ENCODE peak calls at places on chromosome 7, in nine cellular contexts. T is astrocyte, H is tibial artery, I is psoas muscle, R is body of pancreas, U is cardiac muscle cell, L is stomach, X is neural progenitor cell, Y is iPS DF 6.9. E is an unnamed sample.

GRCh38 chr7:37052673-37053072 is 328.4 kb upstream of the AOAH start:
- DNase-seq in Y (peak; percentile 60), X (peak; percentile 82), U (peak; percentile 68), R (peak; percentile 33), H (no peak), T (peak; percentile 5), I (no peak), L (no peak), E (no peak)

GRCh38 chr7:65444899-65445823 is 71.5 kb downstream of the ZNF92 start:
- DNase-seq in X (no peak), R (no peak), U (no peak), Y (no peak), H (no peak), L (no peak), I (no peak), T (no peak), E (no peak)

GRCh38 chr7:50730459-50731400 is 52.0 kb downstream of the GRB10 start:
- DNase-seq in R (no peak), Y (no peak), I (no peak), H (no peak), L (no peak), T (no peak), X (peak; percentile 24), U (no peak), E (peak; percentile 67)

GRCh38 chr7:103348959-103349358 is 1.5 kb downstream of the PSMC2 start:
- DNase-seq in R (no peak), U (no peak), Y (no peak), I (no peak), L (no peak), H (no peak), T (no peak), X (no peak), E (no peak)

GRCh38 chr7:128888039-128888755 is 22.3 kb downstream of the KCP start:
- DNase-seq in U (no peak), I (no peak), H (no peak), Y (no peak), T (no peak), X (no peak), L (no peak), R (no peak), E (no peak)

GRCh38 chr7:104956753-104957450 is 57.1 kb upstream of the KMT2E start:
- DNase-seq in Y (no peak), R (no peak), X (no peak), L (no peak), U (peak; percentile 61), T (peak; percentile 95), I (no peak), H (no peak), E (no peak)

GRCh38 chr7:100890640-100891521 is 1.4 kb upstream of the UFSP1 start:
- DNase-seq in H (no peak), R (no peak), X (peak; percentile 45), T (no peak), Y (no peak), I (peak; percentile 30), L (no peak), U (peak; percentile 30), E (no peak)

GRCh38 chr7:66837007-66837406 is 84.0 kb upstream of the TMEM248 start:
- DNase-seq in U (peak; percentile 22), T (no peak), X (peak; percentile 76), Y (peak; percentile 68), R (no peak), I (no peak), H (no peak), L (peak; percentile 46), E (no peak)

GRCh38 chr7:66352071-66352470 is 146.9 kb downstream of the TPST1 start:
- DNase-seq in U (peak; percentile 26), T (no peak), H (no peak), L (no peak), R (no peak), I (no peak), Y (peak; percentile 1), X (peak; percentile 56), E (no peak)

GRCh38 chr7:15750741-15751140 is 64.3 kb upstream of the MEOX2 start:
- DNase-seq in H (no peak), I (no peak), R (no peak), U (no peak), T (no peak), Y (no peak), X (no peak), L (no peak), E (no peak)

GRCh38 chr7:5582532-5582935 is 158.9 kb upstream of the TNRC18 start:
- DNase-seq in U (no peak), I (no peak), Y (no peak), L (no peak), X (no peak), H (no peak), T (no peak), R (no peak), E (no peak)

GRCh38 chr7:29143698-29144203 is 2.6 kb downstream of the CPVL start:
- DNase-seq in L (no peak), R (no peak), X (no peak), U (no peak), Y (no peak), T (no peak), I (no peak), H (no peak), E (no peak)

GRCh38 chr7:29146888-29147609 is 712 bp upstream of the CPVL start:
- DNase-seq in L (peak; percentile 45), T (peak; percentile 6), H (no peak), U (no peak), R (peak; percentile 69), I (peak; percentile 67), Y (no peak), X (peak; percentile 45), E (peak; percentile 55)

GRCh38 chr7:29147821-29148220 is 1.5 kb upstream of the CPVL start:
- DNase-seq in L (no peak), Y (no peak), T (no peak), I (no peak), U (no peak), R (no peak), X (no peak), H (no peak), E (no peak)

GRCh38 chr7:29146082-29146706 is at the start of gene CPVL:
- DNase-seq in R (peak; percentile 56), I (peak; percentile 55), H (peak; percentile 78), Y (peak; percentile 57), U (no peak), T (no peak), X (peak; percentile 64), L (peak; percentile 28), E (peak; percentile 80)

GRCh38 chr7:29145553-29146081 is 720 bp downstream of the CPVL start:
- DNase-seq in T (no peak), U (no peak), I (no peak), Y (no peak), H (no peak), X (peak; percentile 36), L (no peak), R (no peak), E (no peak)
- H3K27me3 ChIP-seq in T (peaks cover 10% of the 10 kb centered on the region), U (peaks cover 14% of the 10 kb centered on the region), I (no peaks in the 10 kb centered on the region), Y (no peaks in the 10 kb centered on the region), H (peaks cover 19% of the 10 kb centered on the region), X (peaks cover 33% of the 10 kb centered on the region), L (peaks cover 12% of the 10 kb centered on the region), R (no peaks in the 10 kb centered on the region), E (peaks cover 1% of the 10 kb centered on the region)

GRCh38 chr7:35437619-35438275 is 183.8 kb upstream of the TBX20 start:
- DNase-seq in U (no peak), T (no peak), Y (no peak), H (no peak), X (no peak), L (no peak), I (no peak), R (no peak), E (no peak)
- H3K27ac ChIP-seq in U (no peak overlapping the region), T (no peak overlapping the region), Y (no peak overlapping the region), H (no peak overlapping the region), X (no peak overlapping the region), L (no peak overlapping the region), I (no peak overlapping the region), R (no peak overlapping the region), E (no peak overlapping the region)

GRCh38 chr7:2667843-2668242 is 20.2 kb upstream of the AMZ1 start:
- DNase-seq in U (no peak), L (no peak), H (no peak), T (no peak), I (no peak), X (no peak), R (no peak), Y (no peak), E (no peak)

GRCh38 chr7:2665359-2665791 is 22.6 kb upstream of the AMZ1 start:
- DNase-seq in Y (no peak), L (no peak), H (no peak), I (no peak), U (no peak), X (no peak), T (no peak), R (no peak), E (no peak)

GRCh38 chr7:2666130-2666529 is 21.9 kb upstream of the AMZ1 start:
- DNase-seq in R (no peak), X (no peak), H (no peak), T (no peak), U (no peak), L (no peak), Y (no peak), I (no peak), E (no peak)

GRCh38 chr7:2668401-2668800 is 19.6 kb upstream of the AMZ1 start:
- DNase-seq in I (no peak), H (no peak), U (peak; percentile 72), Y (no peak), R (no peak), L (no peak), X (no peak), T (peak; percentile 56), E (no peak)

GRCh38 chr7:2666588-2667250 is 21.3 kb upstream of the AMZ1 start:
- DNase-seq in T (no peak), X (no peak), L (no peak), Y (no peak), R (no peak), H (no peak), U (no peak), I (no peak), E (no peak)
- H3K9me3 ChIP-seq in T (no peaks in the 10 kb centered on the region), X (no peaks in the 10 kb centered on the region), L (peaks cover 6% of the 10 kb centered on the region), Y (no peaks in the 10 kb centered on the region), R (no peaks in the 10 kb centered on the region), H (no peaks in the 10 kb centered on the region), U (no peaks in the 10 kb centered on the region), I (no peaks in the 10 kb centered on the region), E (no peaks in the 10 kb centered on the region)

GRCh38 chr7:1232103-1232466 is 587 bp upstream of the UNCX start:
- DNase-seq in H (no peak), U (no peak), T (no peak), R (no peak), I (no peak), L (no peak), X (no peak), Y (no peak), E (no peak)

GRCh38 chr7:1229956-1230355 is 2.7 kb upstream of the UNCX start:
- DNase-seq in X (peak; percentile 80), T (no peak), H (no peak), I (no peak), R (no peak), Y (no peak), L (no peak), U (no peak), E (no peak)

GRCh38 chr7:1232623-1233327 is at the start of gene UNCX:
- DNase-seq in I (no peak), H (no peak), U (no peak), Y (no peak), X (peak; percentile 83), R (no peak), T (no peak), L (no peak), E (peak; percentile 42)

GRCh38 chr7:1230411-1231213 is 2.1 kb upstream of the UNCX start:
- DNase-seq in U (no peak), L (no peak), I (no peak), X (peak; percentile 64), H (no peak), T (no peak), R (no peak), Y (no peak), E (no peak)

GRCh38 chr7:1231214-1232102 is 1.2 kb upstream of the UNCX start:
- DNase-seq in L (no peak), I (no peak), H (no peak), X (peak; percentile 56), U (no peak), R (no peak), Y (no peak), T (no peak), E (no peak)
- H3K27me3 ChIP-seq in L (peaks cover 99% of the 10 kb centered on the region), I (peaks cover 90% of the 10 kb centered on the region), H (peaks cover 100% of the 10 kb centered on the region), X (peaks cover 100% of the 10 kb centered on the region), U (peaks cover 100% of the 10 kb centered on the region), R (peaks cover 4% of the 10 kb centered on the region), Y (peaks cover 67% of the 10 kb centered on the region), T (peaks cover 67% of the 10 kb centered on the region), E (peaks cover 3% of the 10 kb centered on the region)

E was measured in aorta.